ENCODE peak calls at places on chromosomes 3 and 15, in ten cellular contexts. I is WTC11, B is HFF-Myc, G is progenitor cell of endocrine pancreas, H is Peyer's patch, E is upper lobe of right lung, O is astrocyte of the spinal cord, M is lung, U is colonic mucosa, K is prostate gland. R is an unnamed sample.
A peak's percentile ranks its signal among the peaks of the same experiment; 100 is the strongest.

GRCh38 chr15:80764535-80764934 is 14.6 kb upstream of the CEMIP start:
- DNase-seq in H (no peak), K (no peak), E (no peak), I (no peak), M (no peak), U (no peak), O (no peak), B (no peak), G (no peak), R (no peak)

GRCh38 chr15:68989876-68990754 is 24.4 kb upstream of the NOX5 start:
- DNase-seq in H (no peak), E (no peak), G (no peak), B (no peak), I (no peak), M (no peak), O (no peak), K (no peak), U (no peak), R (no peak)

GRCh38 chr15:68921926-68922325 is 8.4 kb upstream of the SPESP1 start:
- DNase-seq in B (no peak), G (no peak), O (no peak), I (no peak), M (no peak), H (no peak), E (no peak), K (no peak), U (no peak), R (no peak)

GRCh38 chr15:59223736-59224135 is 17.1 kb downstream of the LDHAL6B start:
- DNase-seq in M (no peak), G (no peak), B (no peak), H (no peak), K (no peak), I (no peak), E (no peak), O (peak; percentile 22), U (no peak), R (no peak)

GRCh38 chr3:119809249-119810017 is 27.5 kb downstream of the NR1I2 start:
- DNase-seq in M (no peak), G (no peak), K (no peak), O (no peak), I (peak; percentile 38), B (no peak), H (no peak), E (no peak), U (no peak), R (no peak)

GRCh38 chr3:177421176-177421782 is 224.0 kb upstream of the TBL1XR1 start:
- DNase-seq in I (no peak), H (no peak), K (no peak), O (no peak), M (no peak), U (peak; percentile 35), B (no peak), G (no peak), E (no peak), R (no peak)

GRCh38 chr15:89114974-89115373 is 26.7 kb downstream of the ABHD2 start:
- DNase-seq in B (no peak), K (no peak), I (no peak), U (no peak), E (no peak), M (no peak), G (no peak), O (peak; percentile 81), H (no peak), R (no peak)

GRCh38 chr3:170815340-170815739 is 54.7 kb downstream of the RPL22L1 start:
- DNase-seq in H (peak; percentile 50), O (peak; percentile 29), M (peak; percentile 33), B (no peak), G (no peak), K (peak; percentile 47), E (no peak), U (peak; percentile 29), I (peak; percentile 73), R (no peak)

GRCh38 chr3:42961633-42962032 is 17.5 kb upstream of the GASK1A start:
- DNase-seq in B (peak; percentile 37), E (no peak), I (peak; percentile 29), G (no peak), K (peak; percentile 36), M (peak; percentile 34), H (peak; percentile 52), O (peak; percentile 51), U (peak; percentile 26), R (no peak)

GRCh38 chr3:17355591-17355990 is 386.8 kb downstream of the TBC1D5 start:
- DNase-seq in U (no peak), H (no peak), B (no peak), E (no peak), K (no peak), I (no peak), G (no peak), O (no peak), M (no peak), R (no peak)

GRCh38 chr3:146163584-146163983 is 2.6 kb upstream of the PLOD2 start:
- DNase-seq in M (no peak), O (peak; percentile 86), E (no peak), K (no peak), I (no peak), U (no peak), G (no peak), B (no peak), H (no peak), R (no peak)

GRCh38 chr3:186516645-186517044 is 27.5 kb downstream of the CRYGS start:
- DNase-seq in I (no peak), O (no peak), K (no peak), H (no peak), E (no peak), U (no peak), G (no peak), M (no peak), B (no peak), R (no peak)

GRCh38 chr3:14549256-14549931 is 9.3 kb upstream of the GRIP2 start:
- DNase-seq in H (no peak), E (no peak), K (no peak), U (no peak), M (no peak), G (no peak), O (no peak), I (no peak), B (no peak), R (no peak)

GRCh38 chr3:8441969-8442559 is 59.6 kb upstream of the LMCD1 start:
- DNase-seq in G (peak; percentile 11), B (peak; percentile 57), U (peak; percentile 32), M (peak; percentile 31), O (peak; percentile 75), H (no peak), K (peak; percentile 19), E (no peak), I (peak; percentile 39), R (no peak)

GRCh38 chr3:123229145-123229544 is 27.4 kb downstream of the SEC22A start:
- DNase-seq in M (no peak), G (no peak), I (no peak), E (no peak), K (no peak), U (no peak), O (peak; percentile 24), B (no peak), H (no peak), R (no peak)

GRCh38 chr3:134145183-134145582 is 105.5 kb downstream of the RYK start:
- DNase-seq in H (no peak), O (no peak), G (no peak), E (no peak), B (no peak), M (no peak), U (no peak), K (no peak), I (no peak), R (no peak)

GRCh38 chr3:196569003-196569516 is 600 bp downstream of the FBXO45 start:
- DNase-seq in M (peak; percentile 39), O (peak; percentile 11), B (no peak), E (peak; percentile 81), K (peak; percentile 43), H (peak; percentile 74), I (peak; percentile 62), G (peak; percentile 42), U (peak; percentile 45), R (peak; percentile 45)

GRCh38 chr3:9183811-9184463 is 65.5 kb downstream of the SRGAP3 start:
- DNase-seq in U (no peak), M (no peak), E (no peak), G (no peak), O (no peak), K (no peak), B (no peak), I (peak; percentile 63), H (no peak), R (no peak)

GRCh38 chr15:73789491-73790240 is 36.5 kb upstream of the INSYN1 start:
- DNase-seq in I (no peak), H (no peak), B (no peak), G (no peak), U (no peak), E (no peak), O (no peak), M (no peak), K (no peak), R (no peak)

GRCh38 chr3:139588450-139588849 is 48.9 kb upstream of the RBP1 start:
- DNase-seq in B (no peak), K (no peak), E (no peak), I (peak; percentile 79), H (no peak), M (no peak), O (no peak), U (peak; percentile 25), G (no peak), R (no peak)
- TF ChIP-seq CTCF in B (no peak), K (no peak), E (no peak), I (no peak), H (no peak), M (no peak), O (no peak), U (no peak), G (peak; percentile 12), R (no peak)

DNA sequence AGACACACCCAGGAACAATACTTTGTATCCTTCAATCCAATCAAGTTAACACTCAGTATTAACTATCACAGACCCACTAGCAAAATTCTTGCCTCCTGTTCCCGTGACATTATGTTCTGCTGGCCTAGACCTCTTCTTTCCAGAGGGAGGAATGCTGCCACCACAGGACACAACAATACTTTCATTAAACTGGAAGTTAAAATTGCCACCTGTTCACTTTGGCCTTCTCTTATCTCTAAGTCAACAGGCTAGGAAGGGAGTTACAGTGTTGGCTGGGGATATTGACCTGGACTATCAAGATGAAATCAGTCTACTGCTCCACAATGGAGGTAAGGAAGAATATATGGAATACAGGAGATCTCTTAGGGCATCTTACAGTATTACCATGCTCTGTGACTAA is 1000.4 kb upstream of the GBE1 start:
- DNase-seq in E (no peak), M (no peak), B (no peak), H (no peak), O (no peak), K (no peak), U (no peak), G (no peak), I (no peak), R (no peak)
- TF ChIP-seq CTCF in E (no peak), M (no peak), B (no peak), H (no peak), O (no peak), K (no peak), U (no peak), G (no peak), I (no peak), R (no peak)

GRCh38 chr15:49620658-49621326 is at the start of the genes DTWD1 and FAM227B:
- DNase-seq in K (peak; percentile 95), O (peak; percentile 99), G (peak; percentile 86), H (peak; percentile 98), U (peak; percentile 97), I (peak; percentile 94), E (peak; percentile 99), B (peak; percentile 92), M (peak; percentile 96), R (peak; percentile 88)
- TF ChIP-seq CTCF in K (peak; percentile 17), O (no peak), G (no peak), H (no peak), U (no peak), I (no peak), E (no peak), B (no peak), M (no peak), R (no peak)

GRCh38 chr3:191768421-191768820 is 307.5 kb downstream of the PYDC2 start:
- DNase-seq in E (no peak), M (no peak), O (no peak), K (no peak), U (no peak), I (peak; percentile 38), H (no peak), G (no peak), B (no peak), R (no peak)
- TF ChIP-seq CTCF in E (no peak), M (no peak), O (no peak), K (no peak), U (no peak), I (no peak), H (no peak), G (no peak), B (peak; percentile 10), R (no peak)

R was measured in CD4-positive, alpha-beta T cell.